ENCODE peak calls at places on chromosomes 3 and 15, in five cellular contexts. One of them, this sample, is unnamed.

GRCh38 chr3:122271246-122271898 is 53.7 kb upstream of the CSTA start:
- DNase-seq in NCI-H1092 treated with DMSO at 0.1 percent for 48 hours: no peak
- DNase-seq in activated CD4-positive, alpha-beta T cell treated with anti-CD3 and anti-CD28 coated beads for 24 hours: no peak
- DNase-seq in glutamatergic neuron: no peak
- DNase-seq in epithelial cell of prostate: no peak
- DNase-seq in this sample: no peak

GRCh38 chr3:32821686-32822296 is 4.0 kb downstream of the TRIM71 start:
- DNase-seq in NCI-H1092 treated with DMSO at 0.1 percent for 48 hours: no peak
- DNase-seq in activated CD4-positive, alpha-beta T cell treated with anti-CD3 and anti-CD28 coated beads for 24 hours: no peak
- DNase-seq in glutamatergic neuron: peak; percentile 53
- DNase-seq in epithelial cell of prostate: no peak
- DNase-seq in this sample: peak; percentile 64

GRCh38 chr3:181311186-181311585 is 321.6 kb upstream of the DNAJC19 start:
- DNase-seq in NCI-H1092 treated with DMSO at 0.1 percent for 48 hours: no peak
- DNase-seq in activated CD4-positive, alpha-beta T cell treated with anti-CD3 and anti-CD28 coated beads for 24 hours: no peak
- DNase-seq in glutamatergic neuron: no peak
- DNase-seq in epithelial cell of prostate: no peak
- DNase-seq in this sample: no peak

GRCh38 chr15:33543957-33544356 is 233.2 kb downstream of the RYR3 start:
- DNase-seq in NCI-H1092 treated with DMSO at 0.1 percent for 48 hours: no peak
- DNase-seq in activated CD4-positive, alpha-beta T cell treated with anti-CD3 and anti-CD28 coated beads for 24 hours: no peak
- DNase-seq in glutamatergic neuron: no peak
- DNase-seq in epithelial cell of prostate: no peak
- DNase-seq in this sample: no peak

GRCh38 chr3:196135693-196136639 is 54.1 kb upstream of the TFRC start:
- DNase-seq in NCI-H1092 treated with DMSO at 0.1 percent for 48 hours: no peak
- DNase-seq in activated CD4-positive, alpha-beta T cell treated with anti-CD3 and anti-CD28 coated beads for 24 hours: no peak
- DNase-seq in glutamatergic neuron: no peak
- DNase-seq in epithelial cell of prostate: peak; percentile 87
- DNase-seq in this sample: peak; percentile 82

GRCh38 chr3:137988152-137988551 is 21.8 kb upstream of the CLDN18 start:
- DNase-seq in NCI-H1092 treated with DMSO at 0.1 percent for 48 hours: no peak
- DNase-seq in activated CD4-positive, alpha-beta T cell treated with anti-CD3 and anti-CD28 coated beads for 24 hours: no peak
- DNase-seq in glutamatergic neuron: no peak
- DNase-seq in epithelial cell of prostate: peak; percentile 20
- DNase-seq in this sample: no peak

GRCh38 chr3:151841801-151842200 is 27.9 kb downstream of the AADAC start:
- DNase-seq in NCI-H1092 treated with DMSO at 0.1 percent for 48 hours: no peak
- DNase-seq in activated CD4-positive, alpha-beta T cell treated with anti-CD3 and anti-CD28 coated beads for 24 hours: no peak
- DNase-seq in glutamatergic neuron: no peak
- DNase-seq in epithelial cell of prostate: no peak
- DNase-seq in this sample: peak; percentile 29

GRCh38 chr15:88215249-88215648 is 41.3 kb downstream of the NTRK3 start:
- DNase-seq in NCI-H1092 treated with DMSO at 0.1 percent for 48 hours: no peak
- DNase-seq in activated CD4-positive, alpha-beta T cell treated with anti-CD3 and anti-CD28 coated beads for 24 hours: no peak
- DNase-seq in glutamatergic neuron: no peak
- DNase-seq in epithelial cell of prostate: no peak
- DNase-seq in this sample: no peak

GRCh38 chr15:31328425-31328998 is 1.9 kb downstream of the KLF13 start:
- DNase-seq in NCI-H1092 treated with DMSO at 0.1 percent for 48 hours: no peak
- DNase-seq in activated CD4-positive, alpha-beta T cell treated with anti-CD3 and anti-CD28 coated beads for 24 hours: peak; percentile 68
- DNase-seq in glutamatergic neuron: no peak
- DNase-seq in epithelial cell of prostate: no peak
- DNase-seq in this sample: peak; percentile 95

GRCh38 chr3:156106721-156107373 is 13.5 kb upstream of the KCNAB1 start:
- DNase-seq in NCI-H1092 treated with DMSO at 0.1 percent for 48 hours: no peak
- DNase-seq in activated CD4-positive, alpha-beta T cell treated with anti-CD3 and anti-CD28 coated beads for 24 hours: no peak
- DNase-seq in glutamatergic neuron: no peak
- DNase-seq in epithelial cell of prostate: no peak
- DNase-seq in this sample: no peak

GRCh38 chr3:127006781-127007436 is 24.0 kb downstream of the PLXNA1 start:
- DNase-seq in NCI-H1092 treated with DMSO at 0.1 percent for 48 hours: no peak
- DNase-seq in activated CD4-positive, alpha-beta T cell treated with anti-CD3 and anti-CD28 coated beads for 24 hours: no peak
- DNase-seq in glutamatergic neuron: no peak
- DNase-seq in epithelial cell of prostate: peak; percentile 22
- DNase-seq in this sample: no peak

GRCh38 chr15:58748787-58749531 is 548 bp downstream of the ADAM10 start:
- DNase-seq in NCI-H1092 treated with DMSO at 0.1 percent for 48 hours: peak; percentile 25
- DNase-seq in activated CD4-positive, alpha-beta T cell treated with anti-CD3 and anti-CD28 coated beads for 24 hours: no peak
- DNase-seq in glutamatergic neuron: peak; percentile 68
- DNase-seq in epithelial cell of prostate: no peak
- DNase-seq in this sample: peak; percentile 76

GRCh38 chr3:187197255-187197654 is at the start of gene RTP1:
- DNase-seq in NCI-H1092 treated with DMSO at 0.1 percent for 48 hours: no peak
- DNase-seq in activated CD4-positive, alpha-beta T cell treated with anti-CD3 and anti-CD28 coated beads for 24 hours: no peak
- DNase-seq in glutamatergic neuron: peak; percentile 31
- DNase-seq in epithelial cell of prostate: no peak
- DNase-seq in this sample: no peak

GRCh38 chr3:184022323-184022722 is 4.6 kb upstream of the ABCC5 start:
- DNase-seq in NCI-H1092 treated with DMSO at 0.1 percent for 48 hours: no peak
- DNase-seq in activated CD4-positive, alpha-beta T cell treated with anti-CD3 and anti-CD28 coated beads for 24 hours: no peak
- DNase-seq in glutamatergic neuron: no peak
- DNase-seq in epithelial cell of prostate: no peak
- DNase-seq in this sample: no peak

GRCh38 chr15:65796610-65797012 is 4.5 kb upstream of the DENND4A start:
- DNase-seq in NCI-H1092 treated with DMSO at 0.1 percent for 48 hours: no peak
- DNase-seq in activated CD4-positive, alpha-beta T cell treated with anti-CD3 and anti-CD28 coated beads for 24 hours: no peak
- DNase-seq in glutamatergic neuron: no peak
- DNase-seq in epithelial cell of prostate: peak; percentile 90
- DNase-seq in this sample: no peak

GRCh38 chr3:176574736-176575135 is 622.5 kb downstream of the TBL1XR1 start:
- DNase-seq in NCI-H1092 treated with DMSO at 0.1 percent for 48 hours: no peak
- DNase-seq in activated CD4-positive, alpha-beta T cell treated with anti-CD3 and anti-CD28 coated beads for 24 hours: no peak
- DNase-seq in glutamatergic neuron: no peak
- DNase-seq in epithelial cell of prostate: no peak
- DNase-seq in this sample: no peak

GRCh38 chr3:42376397-42376798 is 34.0 kb downstream of the LYZL4 start:
- DNase-seq in NCI-H1092 treated with DMSO at 0.1 percent for 48 hours: no peak
- DNase-seq in activated CD4-positive, alpha-beta T cell treated with anti-CD3 and anti-CD28 coated beads for 24 hours: peak; percentile 44
- DNase-seq in glutamatergic neuron: no peak
- DNase-seq in epithelial cell of prostate: peak; percentile 29
- DNase-seq in this sample: peak; percentile 77

GRCh38 chr3:125357032-125357658 is 18.0 kb downstream of the ZNF148 start:
- DNase-seq in NCI-H1092 treated with DMSO at 0.1 percent for 48 hours: peak; percentile 46
- DNase-seq in activated CD4-positive, alpha-beta T cell treated with anti-CD3 and anti-CD28 coated beads for 24 hours: peak; percentile 43
- DNase-seq in glutamatergic neuron: peak; percentile 77
- DNase-seq in epithelial cell of prostate: no peak
- DNase-seq in this sample: peak; percentile 89

GRCh38 chr3:32493437-32494414 is 8.9 kb downstream of the CMTM6 start:
- DNase-seq in NCI-H1092 treated with DMSO at 0.1 percent for 48 hours: no peak
- DNase-seq in activated CD4-positive, alpha-beta T cell treated with anti-CD3 and anti-CD28 coated beads for 24 hours: no peak
- DNase-seq in glutamatergic neuron: no peak
- DNase-seq in epithelial cell of prostate: no peak
- DNase-seq in this sample: no peak

GRCh38 chr3:183485093-183485492 is 56.7 kb upstream of the MCF2L2 start:
- DNase-seq in NCI-H1092 treated with DMSO at 0.1 percent for 48 hours: no peak
- DNase-seq in activated CD4-positive, alpha-beta T cell treated with anti-CD3 and anti-CD28 coated beads for 24 hours: no peak
- DNase-seq in glutamatergic neuron: no peak
- DNase-seq in epithelial cell of prostate: no peak
- DNase-seq in this sample: no peak

GRCh38 chr3:10350324-10350985 is 29.5 kb upstream of the SEC13 start:
- DNase-seq in NCI-H1092 treated with DMSO at 0.1 percent for 48 hours: no peak
- DNase-seq in activated CD4-positive, alpha-beta T cell treated with anti-CD3 and anti-CD28 coated beads for 24 hours: no peak
- DNase-seq in glutamatergic neuron: no peak
- DNase-seq in epithelial cell of prostate: no peak
- DNase-seq in this sample: peak; percentile 83

GRCh38 chr3:114466251-114466650 is 172.4 kb downstream of the TIGIT start:
- DNase-seq in NCI-H1092 treated with DMSO at 0.1 percent for 48 hours: no peak
- DNase-seq in activated CD4-positive, alpha-beta T cell treated with anti-CD3 and anti-CD28 coated beads for 24 hours: no peak
- DNase-seq in glutamatergic neuron: no peak
- DNase-seq in epithelial cell of prostate: no peak
- DNase-seq in this sample: no peak

GRCh38 chr3:66487475-66487874 is 13.3 kb downstream of the LRIG1 start:
- DNase-seq in NCI-H1092 treated with DMSO at 0.1 percent for 48 hours: no peak
- DNase-seq in activated CD4-positive, alpha-beta T cell treated with anti-CD3 and anti-CD28 coated beads for 24 hours: no peak
- DNase-seq in glutamatergic neuron: no peak
- DNase-seq in epithelial cell of prostate: no peak
- DNase-seq in this sample: no peak

GRCh38 chr15:91965501-91966180 is 112.1 kb downstream of the SLCO3A1 start:
- DNase-seq in NCI-H1092 treated with DMSO at 0.1 percent for 48 hours: no peak
- DNase-seq in activated CD4-positive, alpha-beta T cell treated with anti-CD3 and anti-CD28 coated beads for 24 hours: no peak
- DNase-seq in glutamatergic neuron: no peak
- DNase-seq in epithelial cell of prostate: no peak
- DNase-seq in this sample: peak; percentile 88

GRCh38 chr15:78455749-78456148 is 17.7 kb downstream of the IREB2 start:
- DNase-seq in NCI-H1092 treated with DMSO at 0.1 percent for 48 hours: peak; percentile 77
- DNase-seq in activated CD4-positive, alpha-beta T cell treated with anti-CD3 and anti-CD28 coated beads for 24 hours: no peak
- DNase-seq in glutamatergic neuron: no peak
- DNase-seq in epithelial cell of prostate: no peak
- DNase-seq in this sample: no peak

GRCh38 chr15:60426870-60427528 is 29.2 kb upstream of the ANXA2 start:
- DNase-seq in NCI-H1092 treated with DMSO at 0.1 percent for 48 hours: no peak
- DNase-seq in activated CD4-positive, alpha-beta T cell treated with anti-CD3 and anti-CD28 coated beads for 24 hours: no peak
- DNase-seq in glutamatergic neuron: no peak
- DNase-seq in epithelial cell of prostate: no peak
- DNase-seq in this sample: no peak

GRCh38 chr3:101495552-101495951 is 17.5 kb downstream of the SENP7 start:
- DNase-seq in NCI-H1092 treated with DMSO at 0.1 percent for 48 hours: no peak
- DNase-seq in activated CD4-positive, alpha-beta T cell treated with anti-CD3 and anti-CD28 coated beads for 24 hours: no peak
- DNase-seq in glutamatergic neuron: peak; percentile 35
- DNase-seq in epithelial cell of prostate: no peak
- DNase-seq in this sample: no peak